ENCODE peak calls at places on chromosomes 5 and 9, in eight cellular contexts. L is cardiac muscle cell, P is A549, B is neural crest cell, O is GM12865, C is lower leg skin, V is endothelial cell, E is tibial nerve. J is an unnamed sample.

GRCh38 chr5:171415115-171415730 is 4.2 kb upstream of the FGF18 start:
- DNase-seq in L (peak), V (no peak), E (no peak), B (no peak), O (no peak), P (no peak), C (peak), J (no peak)

GRCh38 chr5:55338092-55338613 is 30.4 kb downstream of the MTREX start:
- DNase-seq in V (no peak), P (no peak), B (no peak), L (no peak), O (no peak), E (no peak), C (no peak), J (no peak)

GRCh38 chr9:113343732-113344231 is 3.7 kb upstream of the WDR31 start:
- DNase-seq in C (peak), E (peak), V (no peak), O (no peak), L (peak), P (no peak), B (no peak), J (peak)

GRCh38 chr9:136858452-136858843 is 6.3 kb downstream of the MAMDC4 start:
- DNase-seq in L (no peak), O (no peak), E (no peak), V (no peak), C (no peak), P (no peak), B (no peak), J (no peak)

GRCh38 chr9:37329576-37329975 is 92.9 kb upstream of the GRHPR start:
- DNase-seq in P (peak), C (no peak), E (no peak), L (peak), B (no peak), O (peak), V (no peak), J (no peak)

GRCh38 chr5:171520300-171521170 is 101.1 kb downstream of the FGF18 start:
- DNase-seq in C (no peak), O (no peak), L (peak), B (no peak), E (no peak), V (peak), P (no peak), J (no peak)

GRCh38 chr9:4145482-4145881 is 154.4 kb downstream of the GLIS3 start:
- DNase-seq in V (no peak), E (no peak), O (no peak), P (no peak), C (no peak), B (no peak), L (peak), J (no peak)

GRCh38 chr9:76553680-76554079 is 94.7 kb downstream of the GCNT1 start:
- DNase-seq in L (no peak), P (no peak), C (no peak), V (no peak), E (no peak), B (no peak), O (no peak), J (no peak)

GRCh38 chr9:5002811-5003210 is 17.7 kb downstream of the JAK2 start:
- DNase-seq in O (no peak), L (peak), E (no peak), P (no peak), C (no peak), B (no peak), V (no peak), J (no peak)

GRCh38 chr5:107915413-107915812 is 244.7 kb upstream of the EFNA5 start:
- DNase-seq in P (no peak), L (peak), O (no peak), C (no peak), B (no peak), V (no peak), E (no peak), J (no peak)

GRCh38 chr9:114592356-114592755 is 4.8 kb downstream of the ATP6V1G1 start:
- DNase-seq in P (no peak), B (no peak), V (peak), E (no peak), C (peak), L (no peak), O (peak), J (no peak)

GRCh38 chr5:106094128-106094726 is 1576.5 kb downstream of the EFNA5 start:
- DNase-seq in P (no peak), C (peak), E (no peak), L (no peak), O (peak), B (no peak), V (no peak), J (peak)

GRCh38 chr9:35905912-35906679 is at the start of gene HRCT1:
- DNase-seq in B (no peak), V (no peak), O (no peak), P (peak), E (peak), C (peak), L (peak), J (peak)

GRCh38 chr5:20335978-20336377 is 348.0 kb upstream of the CDH18 start:
- DNase-seq in P (no peak), O (no peak), V (no peak), C (no peak), L (no peak), B (no peak), E (no peak), J (no peak)

GRCh38 chr5:7805379-7805778 is 45.6 kb downstream of the CFAP90 start:
- DNase-seq in V (peak), O (peak), B (no peak), P (no peak), L (peak), E (no peak), C (no peak), J (no peak)

GRCh38 chr5:62582198-62582597 is 3.6 kb downstream of the LRRC70 start:
- DNase-seq in C (no peak), B (no peak), L (no peak), O (no peak), P (no peak), E (no peak), V (no peak), J (no peak)

GRCh38 chr9:85158512-85158911 is 489.0 kb downstream of the NTRK2 start:
- DNase-seq in E (no peak), O (no peak), V (no peak), L (no peak), C (no peak), P (no peak), B (no peak), J (no peak)

GRCh38 chr5:159061186-159061796 is 38.4 kb downstream of the EBF1 start:
- DNase-seq in L (peak), E (peak), O (no peak), P (no peak), B (peak), C (peak), V (no peak), J (no peak)

GRCh38 chr5:144289277-144289676 is 118.6 kb downstream of the KCTD16 start:
- DNase-seq in P (no peak), B (no peak), O (no peak), C (no peak), E (no peak), L (no peak), V (no peak), J (no peak)

GRCh38 chr5:159456261-159456660 is 126.0 kb upstream of the IL12B start:
- DNase-seq in C (no peak), O (no peak), E (no peak), L (no peak), B (no peak), P (no peak), V (no peak), J (no peak)

GRCh38 chr5:164098536-164098935 is 593.1 kb downstream of the MAT2B start:
- DNase-seq in V (no peak), B (no peak), E (no peak), L (no peak), P (no peak), O (no peak), C (no peak), J (no peak)

GRCh38 chr5:67215592-67216471 is 19.2 kb upstream of the CD180 start:
- DNase-seq in O (peak), P (no peak), B (no peak), V (peak), C (peak), L (peak), E (peak), J (no peak)

GRCh38 chr9:92325269-92325990 is at the start of the genes CENPP and NOL8:
- DNase-seq in P (peak), C (peak), L (peak), V (peak), E (peak), O (peak), B (peak), J (peak)

GRCh38 chr9:91560301-91560700 is 136.7 kb upstream of the NFIL3 start:
- DNase-seq in B (no peak), C (no peak), L (no peak), P (no peak), E (no peak), V (no peak), O (no peak), J (no peak)

GRCh38 chr9:125982798-125983406 is 235.7 kb downstream of the PBX3 start:
- DNase-seq in E (no peak), P (no peak), C (peak), L (no peak), V (no peak), B (no peak), O (no peak), J (no peak)

GRCh38 chr9:27181381-27181780 is 72.4 kb downstream of the TEK start:
- DNase-seq in L (peak), P (no peak), O (no peak), B (no peak), C (no peak), E (no peak), V (no peak), J (no peak)

GRCh38 chr5:16579142-16579541 is 37.7 kb downstream of the RETREG1 start:
- DNase-seq in V (no peak), L (no peak), E (no peak), P (no peak), C (no peak), B (no peak), O (no peak), J (no peak)

GRCh38 chr9:77020438-77021264 is 1.2 kb downstream of the FOXB2 start:
- DNase-seq in E (no peak), C (no peak), L (no peak), P (no peak), V (peak), B (peak), O (no peak), J (no peak)

GRCh38 chr5:1726956-1727355 is 72.7 kb downstream of the MRPL36 start:
- DNase-seq in B (no peak), L (no peak), V (peak), C (peak), O (no peak), P (no peak), E (no peak), J (peak)

GRCh38 chr9:24832307-24832706 is 286.6 kb upstream of the IZUMO3 start:
- DNase-seq in C (no peak), O (no peak), B (peak), E (no peak), P (no peak), V (peak), L (no peak), J (no peak)

GRCh38 chr9:19554518-19554917 is 145.7 kb downstream of the ACER2 start:
- DNase-seq in B (no peak), E (no peak), C (no peak), O (no peak), V (no peak), L (no peak), P (no peak), J (no peak)

GRCh38 chr9:23044549-23044948 is 597.9 kb downstream of the DMRTA1 start:
- DNase-seq in O (no peak), E (no peak), B (no peak), L (no peak), V (no peak), P (no peak), C (no peak), J (no peak)

GRCh38 chr5:168935183-168935582 is 356.0 kb upstream of the PANK3 start:
- DNase-seq in L (peak), B (no peak), P (no peak), O (no peak), C (no peak), V (no peak), E (no peak), J (no peak)

GRCh38 chr5:9265391-9266287 is 280.2 kb downstream of the SEMA5A start:
- DNase-seq in C (no peak), B (no peak), V (no peak), L (peak), O (no peak), E (no peak), P (no peak), J (peak)

GRCh38 chr9:98146101-98146991 is 27.3 kb upstream of the TRIM14 start:
- DNase-seq in O (peak), C (peak), L (peak), P (peak), B (no peak), E (no peak), V (no peak), J (no peak)

GRCh38 chr9:135010363-135010860 is 77.1 kb upstream of the OLFM1 start:
- DNase-seq in B (no peak), C (no peak), O (no peak), V (no peak), P (no peak), E (no peak), L (no peak), J (no peak)

GRCh38 chr5:38023799-38024198 is 184.0 kb upstream of the GDNF start:
- DNase-seq in L (no peak), P (no peak), O (no peak), E (no peak), V (no peak), C (no peak), B (no peak), J (no peak)
- TF ChIP-seq CTCF in L (no peak), P (no peak), O (no peak), E (no peak), V (peak), C (no peak), B (peak), J (peak)

GRCh38 chr5:102681403-102681983 is 73.6 kb upstream of the PAM start:
- DNase-seq in V (peak), C (no peak), B (peak), E (peak), P (peak), O (peak), L (peak), J (no peak)
- TF ChIP-seq CTCF in V (peak), C (no peak), B (peak), E (peak), P (peak), O (peak), L (peak), J (peak)

DNA sequence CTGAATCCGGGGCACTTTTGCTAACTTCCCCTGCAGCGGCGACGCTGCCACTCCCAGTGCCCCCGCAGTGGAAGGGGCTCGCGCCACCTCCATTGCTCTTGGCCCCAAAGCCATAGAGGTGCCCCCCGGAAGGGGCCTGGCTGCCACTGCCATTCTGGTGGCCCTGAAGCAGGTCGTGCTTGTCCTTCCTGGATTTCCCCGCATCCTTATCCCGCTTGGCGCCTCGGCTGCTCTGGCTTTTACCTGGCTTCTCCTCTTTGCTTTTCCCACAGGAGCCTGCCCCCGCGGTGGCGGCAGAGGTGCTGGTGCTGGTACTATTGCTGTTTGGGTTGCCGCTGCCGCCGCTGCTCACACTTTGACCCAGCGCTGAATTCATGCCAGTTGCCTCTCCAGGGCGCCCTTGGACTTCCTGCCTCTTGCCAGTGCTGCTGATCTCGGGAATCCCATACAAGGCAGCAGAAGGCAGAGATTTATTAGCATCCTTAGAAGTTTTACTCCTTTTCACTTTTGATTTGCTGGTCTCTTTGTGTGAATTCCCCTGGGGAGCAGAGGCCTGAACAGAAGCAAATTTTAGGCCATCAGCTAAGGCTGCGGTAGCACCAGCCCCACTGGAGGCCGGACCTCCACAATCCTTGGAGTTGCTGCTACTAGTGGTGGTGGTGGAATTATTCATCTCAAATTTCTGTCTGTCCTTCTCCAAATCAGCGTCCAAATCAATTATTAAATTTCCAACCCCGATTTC is 2.1 kb downstream of the ZNF608 start:
- DNase-seq in O (peak), P (no peak), L (peak), B (no peak), V (peak), E (no peak), C (no peak), J (no peak)
- TF ChIP-seq CTCF in O (no peak), P (no peak), L (peak), B (no peak), V (no peak), E (no peak), C (no peak), J (no peak)

DNA sequence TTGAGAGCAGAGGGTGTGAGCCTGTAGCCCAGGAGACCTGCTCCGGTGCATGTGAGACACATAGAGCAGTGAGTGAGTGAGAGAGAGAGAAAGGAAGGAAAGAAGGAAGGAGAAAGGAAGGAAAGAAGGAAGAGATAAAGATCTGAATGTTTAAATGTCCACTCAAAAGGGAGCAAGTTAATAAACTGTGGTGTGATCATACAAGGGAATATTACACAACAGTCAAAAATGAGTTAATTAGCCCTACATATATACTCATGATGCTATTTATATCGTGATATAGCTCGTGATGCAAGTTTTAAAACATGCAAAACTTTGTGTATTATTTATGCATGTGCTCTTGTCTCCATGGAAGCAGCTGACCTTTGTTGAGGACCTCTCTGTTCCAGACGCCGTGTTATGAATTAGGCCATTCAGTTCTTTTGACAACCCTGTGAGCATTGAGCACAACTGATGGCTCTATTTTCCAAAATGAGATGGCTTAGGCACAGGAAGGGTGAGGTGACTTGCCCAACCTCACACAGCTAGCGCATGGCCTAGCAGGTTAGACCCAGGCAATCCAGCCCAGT is 70.6 kb downstream of the HMCN2 start:
- DNase-seq in E (no peak), V (no peak), C (no peak), P (no peak), O (no peak), B (no peak), L (no peak), J (no peak)
- TF ChIP-seq CTCF in E (no peak), V (no peak), C (no peak), P (no peak), O (no peak), B (no peak), L (no peak), J (no peak)

GRCh38 chr9:95182854-95183563 is 134.5 kb downstream of the FANCC start:
- DNase-seq in C (no peak), V (peak), L (no peak), O (no peak), B (no peak), P (no peak), E (peak), J (no peak)
- TF ChIP-seq CTCF in C (no peak), V (peak), L (peak), O (no peak), B (peak), P (no peak), E (peak), J (no peak)

GRCh38 chr9:127887792-127888191 is 10.3 kb upstream of the AK1 start:
- DNase-seq in O (peak), B (no peak), P (no peak), E (no peak), L (no peak), C (no peak), V (peak), J (no peak)
- TF ChIP-seq CTCF in O (peak), B (peak), P (no peak), E (no peak), L (no peak), C (no peak), V (peak), J (peak)

GRCh38 chr5:29252390-29252789 is 1941.1 kb upstream of the CDH6 start:
- DNase-seq in E (no peak), P (no peak), O (no peak), V (no peak), L (no peak), B (no peak), C (no peak), J (no peak)
- TF ChIP-seq CTCF in E (no peak), P (no peak), O (no peak), V (no peak), L (no peak), B (no peak), C (no peak), J (no peak)

DNA sequence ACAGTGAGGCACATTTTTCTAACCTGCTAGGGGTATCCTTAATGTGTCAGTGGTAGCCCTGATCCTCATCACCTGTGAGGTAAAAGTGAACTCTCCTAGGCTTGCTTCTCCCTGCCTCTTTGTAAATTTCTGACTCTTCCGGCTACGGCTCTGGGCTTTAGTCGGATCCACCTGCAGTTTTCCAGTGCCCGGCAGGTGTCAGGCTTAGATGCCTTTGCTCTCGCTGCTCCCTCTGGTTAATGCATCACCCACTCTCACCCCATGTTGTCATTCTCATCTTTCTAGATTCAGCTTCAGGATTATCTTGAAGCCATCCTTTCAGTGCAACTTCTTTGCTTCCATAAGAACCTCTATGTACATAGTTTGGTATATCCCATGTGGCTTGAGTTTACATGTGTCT is 3.6 kb downstream of the CEP78 start:
- DNase-seq in P (peak), V (no peak), O (no peak), E (no peak), C (no peak), L (no peak), B (no peak), J (no peak)
- TF ChIP-seq CTCF in P (peak), V (no peak), O (no peak), E (no peak), C (no peak), L (peak), B (peak), J (no peak)

GRCh38 chr9:89106224-89106851 is 72.3 kb downstream of the SHC3 start:
- DNase-seq in E (no peak), P (no peak), V (no peak), C (no peak), L (no peak), O (no peak), B (no peak), J (no peak)
- TF ChIP-seq CTCF in E (no peak), P (no peak), V (no peak), C (no peak), L (no peak), O (no peak), B (no peak), J (no peak)